ENCODE peak calls at places on chromosomes 5 and 9, in four cellular contexts. D is IMR-90, X is H1, N is H9. H is an unnamed sample.

GRCh38 chr9:104808030-104808614 is 44.2 kb downstream of the NIPSNAP3B start:
- DNase-seq in D (peak; percentile 55), N (peak; percentile 38), X (peak; percentile 59), H (peak; percentile 35)

GRCh38 chr5:180007582-180007981 is 64.0 kb downstream of the RNF130 start:
- DNase-seq in N (no peak), D (no peak), X (no peak), H (peak; percentile 89)

GRCh38 chr9:96133296-96134010 is 168.5 kb downstream of the HSD17B3 start:
- DNase-seq in D (no peak), X (no peak), N (no peak), H (no peak)

GRCh38 chr5:71014186-71014585 is 11.0 kb downstream of the NAIP start:
- DNase-seq in X (no peak), D (no peak), N (no peak), H (no peak)

GRCh38 chr9:78806492-78807160 is 509.7 kb downstream of the PSAT1 start:
- DNase-seq in X (no peak), N (no peak), D (peak; percentile 17), H (no peak)

GRCh38 chr5:61245936-61246335 is 83.7 kb upstream of the SMIM15 start:
- DNase-seq in N (no peak), D (no peak), X (no peak), H (no peak)

GRCh38 chr5:30040483-30041116 is 1152.9 kb upstream of the CDH6 start:
- DNase-seq in N (peak; percentile 68), X (peak; percentile 67), D (peak; percentile 31), H (peak; percentile 88)

GRCh38 chr5:129271309-129271708 is 176.8 kb downstream of the ISOC1 start:
- DNase-seq in D (no peak), X (no peak), N (peak; percentile 60), H (peak; percentile 82)

GRCh38 chr9:82604947-82605656 is 457.8 kb downstream of the RASEF start:
- DNase-seq in N (no peak), X (no peak), D (peak; percentile 72), H (no peak)

GRCh38 chr5:34534237-34535108 is 121.7 kb upstream of the RAI14 start:
- DNase-seq in N (no peak), D (peak; percentile 97), X (no peak), H (no peak)

GRCh38 chr5:151151793-151152192 is 5.8 kb downstream of the ANXA6 start:
- DNase-seq in D (peak; percentile 47), N (no peak), X (no peak), H (no peak)

GRCh38 chr5:11385901-11386293 is 518.3 kb downstream of the CTNND2 start:
- DNase-seq in N (peak; percentile 82), X (peak; percentile 69), D (no peak), H (peak; percentile 44)

GRCh38 chr5:172902497-172903472 is 56.4 kb upstream of the RPL26L1 start:
- DNase-seq in N (peak; percentile 57), D (peak; percentile 99), X (peak; percentile 62), H (peak; percentile 91)

GRCh38 chr5:143116817-143117216 is 286.7 kb downstream of the NR3C1 start:
- DNase-seq in D (no peak), N (no peak), X (no peak), H (no peak)

GRCh38 chr5:73513996-73514395 is 15.8 kb downstream of the BTF3 start:
- DNase-seq in X (no peak), D (no peak), N (no peak), H (no peak)

GRCh38 chr9:123954518-123954917 is 24.6 kb upstream of the DENND1A start:
- DNase-seq in X (no peak), D (no peak), N (peak; percentile 66), H (no peak)

GRCh38 chr5:6755519-6755918 is 42.3 kb downstream of the TENT4A start:
- DNase-seq in X (no peak), D (no peak), N (no peak), H (no peak)

GRCh38 chr9:16869140-16869903 is 1.1 kb downstream of the BNC2 start:
- DNase-seq in X (no peak), D (peak; percentile 50), N (peak; percentile 51), H (peak; percentile 44)

GRCh38 chr5:7503564-7503963 is 107.6 kb downstream of the ADCY2 start:
- DNase-seq in X (no peak), N (no peak), D (no peak), H (no peak)

GRCh38 chr9:87516222-87516930 is 18.7 kb downstream of the DAPK1 start:
- DNase-seq in X (no peak), D (no peak), N (no peak), H (peak; percentile 76)

GRCh38 chr9:37561682-37562081 is 14.5 kb downstream of the FBXO10 start:
- DNase-seq in X (no peak), N (no peak), D (no peak), H (no peak)

GRCh38 chr5:435961-436640 is 6.9 kb upstream of the EXOC3 start:
- DNase-seq in X (no peak), D (peak; percentile 30), N (peak; percentile 47), H (peak; percentile 29)
- H2AK5ac ChIP-seq in X (no peak overlapping the region), D (peak overlapping the region; percentile 80), N (no peak overlapping the region), H (no peak overlapping the region)

GRCh38 chr9:137387034-137387890 is 35.7 kb downstream of the EXD3 start:
- DNase-seq in N (no peak), D (no peak), X (no peak), H (no peak)
- H3K27ac ChIP-seq in N (no peak overlapping the region), D (no peak overlapping the region), X (no peak overlapping the region), H (no peak overlapping the region)

DNA sequence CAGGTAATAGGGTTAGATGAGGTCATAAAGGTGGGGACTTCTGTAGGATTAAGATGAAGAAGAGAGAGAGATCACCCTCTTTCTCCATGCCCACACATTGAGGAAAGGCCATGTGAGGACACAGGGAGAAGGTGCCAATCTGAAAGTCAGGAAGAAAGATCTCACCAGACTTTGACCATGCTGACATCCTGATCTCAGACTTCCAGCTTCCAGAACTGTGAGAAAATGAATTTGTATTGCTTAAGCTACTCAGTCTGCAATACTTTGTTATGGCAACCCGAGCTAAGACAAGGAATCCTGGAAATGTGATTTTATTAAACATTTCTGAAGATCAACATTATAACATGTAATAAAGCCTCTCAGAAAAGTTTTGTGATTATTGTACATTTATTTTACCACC is 3.5 kb upstream of the CSNK1G3 start:
- DNase-seq in N (no peak), D (no peak), X (no peak), H (no peak)
- H4K5ac ChIP-seq in N (no peak overlapping the region), D (no peak overlapping the region), X (no peak overlapping the region), H (no peak overlapping the region)

GRCh38 chr5:156559955-156560354 is 233.0 kb downstream of the SGCD start:
- DNase-seq in X (no peak), N (no peak), D (no peak), H (no peak)

GRCh38 chr5:156552855-156553358 is 225.9 kb downstream of the SGCD start:
- DNase-seq in X (no peak), D (no peak), N (no peak), H (peak; percentile 3)

DNA sequence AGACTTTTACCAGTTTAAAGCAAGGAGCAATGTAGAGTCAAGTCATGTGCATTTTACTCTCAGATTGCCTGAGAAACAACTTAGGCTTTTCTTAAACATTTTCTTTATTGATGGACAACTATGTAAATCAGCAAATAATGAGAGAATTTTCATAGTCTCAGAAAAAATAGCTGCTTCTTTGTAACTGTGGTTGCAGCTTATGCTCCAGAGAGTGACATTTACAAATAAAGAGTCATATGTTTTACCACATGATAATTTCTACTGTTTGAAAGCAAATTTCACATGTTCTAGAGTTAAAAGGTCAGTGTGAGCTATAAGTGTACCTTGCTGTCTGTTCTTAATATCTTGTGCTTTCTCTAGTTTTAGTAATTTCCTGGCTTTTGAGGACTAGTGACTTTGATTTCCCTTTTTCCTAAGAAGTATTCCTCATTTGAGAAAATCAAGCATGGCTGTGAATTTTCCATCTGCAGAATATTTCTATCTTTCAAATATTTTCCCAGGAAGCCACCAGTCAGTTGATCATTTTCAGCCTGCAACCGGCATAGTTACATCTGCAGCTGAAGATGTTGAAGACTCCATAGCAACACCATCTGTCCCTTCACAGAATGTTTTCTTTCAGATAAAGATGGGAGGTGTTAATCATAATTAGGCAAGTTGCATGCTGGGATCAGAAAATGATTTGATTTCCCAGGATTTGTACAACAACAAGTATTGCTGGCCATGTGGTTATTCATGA is 229.9 kb downstream of the SGCD start:
- DNase-seq in N (no peak), D (no peak), X (no peak), H (no peak)
- H2AK5ac ChIP-seq in N (no peak overlapping the region), D (no peak overlapping the region), X (no peak overlapping the region), H (no peak overlapping the region)

DNA sequence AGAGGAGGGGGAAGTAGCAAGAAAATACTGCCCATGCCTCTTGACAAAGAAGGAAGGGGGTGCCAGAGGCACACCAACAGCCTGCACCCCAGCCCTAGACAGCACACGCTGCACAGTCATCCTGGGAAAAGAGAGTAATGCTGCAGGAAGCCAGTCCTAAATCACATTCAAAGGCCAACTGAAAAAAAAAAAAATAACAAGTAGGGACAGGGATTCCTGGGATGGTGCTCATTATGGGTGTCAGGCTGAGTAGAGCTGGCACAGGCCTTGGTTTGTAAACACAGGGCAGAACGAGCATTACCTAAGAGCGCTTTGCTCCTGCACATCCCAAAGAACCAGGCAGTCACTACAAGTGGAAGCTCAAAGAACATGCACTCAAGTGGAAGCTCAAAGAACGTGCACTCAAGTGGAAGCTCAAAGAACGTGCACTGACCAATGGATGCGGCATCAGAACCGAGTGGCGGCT is 7.8 kb downstream of the RAPGEF1 start:
- DNase-seq in X (no peak), D (peak; percentile 78), N (no peak), H (no peak)
- H3K27ac ChIP-seq in X (no peak overlapping the region), D (peak overlapping the region; percentile 36), N (no peak overlapping the region), H (peak overlapping the region; percentile 10)

GRCh38 chr9:14258840-14259239 is 55.1 kb downstream of the NFIB start:
- DNase-seq in D (peak; percentile 68), N (no peak), X (no peak), H (no peak)

GRCh38 chr9:14260101-14260500 is 53.8 kb downstream of the NFIB start:
- DNase-seq in X (no peak), D (peak; percentile 26), N (no peak), H (no peak)

GRCh38 chr9:14263707-14264483 is 50.0 kb downstream of the NFIB start:
- DNase-seq in N (no peak), D (no peak), X (no peak), H (no peak)

GRCh38 chr9:14258156-14258555 is 55.8 kb downstream of the NFIB start:
- DNase-seq in X (no peak), N (no peak), D (no peak), H (no peak)

DNA sequence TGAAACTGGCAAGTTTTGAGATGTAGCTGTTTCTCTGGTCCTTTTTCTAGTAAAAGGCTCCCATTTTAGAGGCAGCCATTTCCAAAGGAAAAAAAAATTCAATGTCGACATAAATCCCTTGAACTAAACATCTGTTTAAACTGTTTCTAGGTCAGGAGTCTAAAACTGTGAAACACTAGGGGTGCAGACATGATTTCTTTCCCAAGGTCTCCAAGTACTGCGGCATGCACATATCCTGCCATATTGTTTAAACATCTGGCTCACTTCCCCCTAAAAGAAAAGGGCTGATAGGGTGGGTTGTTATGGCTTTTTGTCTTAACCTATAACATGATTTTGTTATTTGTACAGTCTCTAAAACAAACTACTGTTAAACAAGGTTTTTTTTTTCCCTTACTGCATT is 51.1 kb downstream of the NFIB start:
- DNase-seq in X (no peak), D (no peak), N (no peak), H (no peak)
- H4K5ac ChIP-seq in X (no peak overlapping the region), D (no peak overlapping the region), N (no peak overlapping the region), H (no peak overlapping the region)

GRCh38 chr5:2175842-2176404 is 293.2 kb upstream of the IRX4 start:
- DNase-seq in D (no peak), N (no peak), X (no peak), H (no peak)
- H2AK5ac ChIP-seq in D (no peak overlapping the region), N (no peak overlapping the region), X (no peak overlapping the region), H (no peak overlapping the region)